ENCODE peak calls at places on chromosomes 1 and 21, in nine cellular contexts. U is mucosa of descending colon; L is GM23338; D is activated naive CD4-positive, alpha-beta T cell treated with Interleukin-2 at 50 U/mL for 16 hours; Y is NCI-H345; C is amniotic stem cell; S is T-helper 9 cell; M is stimulated activated CD8-positive, alpha-beta memory T cell treated with anti-CD3 and anti-CD28 coated beads, Interleukin-4, amount 100 ng/mL, for 1 hour; J is activated gamma-delta T cell treated with anti-CD3 and anti-CD28 coated beads, Interleukin-2, amount 50 U/mL, for 16 hours. A is an unnamed sample.

GRCh38 chr1:77047978-77048614 is 171.1 kb downstream of the PIGK start:
- DNase-seq in U (no peak), D (no peak), M (no peak), S (no peak), L (no peak), C (no peak), J (no peak), Y (no peak), A (no peak)

GRCh38 chr1:1937061-1937460 is 18.0 kb upstream of the TMEM52 start:
- DNase-seq in Y (no peak), U (no peak), D (no peak), J (no peak), C (no peak), S (no peak), L (no peak), M (no peak), A (no peak)

GRCh38 chr1:18668750-18669404 is 38.2 kb downstream of the PAX7 start:
- DNase-seq in M (no peak), U (peak), L (no peak), J (no peak), C (no peak), D (no peak), Y (no peak), S (no peak), A (no peak)

GRCh38 chr1:116125761-116126160 is 14.6 kb downstream of the MAB21L3 start:
- DNase-seq in L (no peak), Y (no peak), U (peak), C (no peak), S (no peak), J (no peak), M (no peak), D (no peak), A (no peak)

GRCh38 chr21:19844334-19844733 is 1153.9 kb upstream of the NCAM2 start:
- DNase-seq in L (no peak), S (no peak), J (no peak), Y (no peak), C (no peak), M (no peak), D (no peak), U (no peak), A (no peak)

GRCh38 chr1:166971252-166971651 is 4.1 kb downstream of the ILDR2 start:
- DNase-seq in Y (no peak), L (no peak), M (no peak), J (no peak), D (no peak), U (no peak), C (no peak), S (no peak), A (no peak)

GRCh38 chr1:109300650-109301151 is 6.1 kb downstream of the MYBPHL start:
- DNase-seq in J (no peak), U (no peak), Y (no peak), S (no peak), D (no peak), C (no peak), M (no peak), L (no peak), A (no peak)

GRCh38 chr1:187942986-187943385 is 1114.2 kb downstream of the PLA2G4A start:
- DNase-seq in S (no peak), L (peak), D (no peak), U (no peak), J (no peak), M (no peak), C (no peak), Y (no peak), A (no peak)

GRCh38 chr1:66048011-66048410 is 255.3 kb downstream of the PDE4B start:
- DNase-seq in M (no peak), D (no peak), J (no peak), S (no peak), U (no peak), Y (no peak), L (no peak), C (no peak), A (no peak)

GRCh38 chr21:44947930-44948331 is 8.1 kb downstream of the SLX9 start:
- DNase-seq in S (no peak), D (no peak), J (no peak), U (no peak), C (no peak), M (no peak), Y (no peak), L (no peak), A (peak)

GRCh38 chr1:180168786-180169640 is 14.3 kb downstream of the QSOX1 start:
- DNase-seq in L (peak), J (no peak), S (no peak), M (no peak), D (peak), U (peak), C (no peak), Y (peak), A (no peak)

GRCh38 chr1:219798283-219799030 is 129.9 kb downstream of the SLC30A10 start:
- DNase-seq in S (no peak), C (peak), Y (no peak), D (no peak), M (no peak), L (no peak), U (no peak), J (no peak), A (no peak)

GRCh38 chr1:3986686-3987218 is 86.7 kb upstream of the C1orf174 start:
- DNase-seq in D (no peak), S (no peak), L (no peak), C (no peak), U (no peak), M (no peak), J (no peak), Y (no peak), A (no peak)

GRCh38 chr1:168335500-168335899 is 54.8 kb downstream of the TBX19 start:
- DNase-seq in U (no peak), C (no peak), D (no peak), S (no peak), M (no peak), Y (no peak), L (no peak), J (no peak), A (no peak)

GRCh38 chr1:13699510-13699909 is 478 bp upstream of the PRDM2 start:
- DNase-seq in M (no peak), C (no peak), L (peak), S (no peak), Y (peak), J (no peak), D (peak), U (peak), A (no peak)

GRCh38 chr1:173095632-173096031 is 44.9 kb upstream of the TNFSF18 start:
- DNase-seq in U (no peak), S (no peak), L (no peak), C (peak), J (no peak), M (no peak), D (no peak), Y (no peak), A (no peak)

GRCh38 chr1:219466766-219467165 is 146.1 kb downstream of the ZC3H11B start:
- DNase-seq in J (no peak), U (no peak), C (no peak), D (no peak), S (no peak), L (no peak), Y (no peak), M (no peak), A (no peak)

GRCh38 chr1:15210651-15211390 is 36.2 kb upstream of the FHAD1 start:
- DNase-seq in S (no peak), M (no peak), D (no peak), J (no peak), L (no peak), C (no peak), Y (no peak), U (no peak), A (no peak)

GRCh38 chr1:117857434-117857833 is 72.0 kb downstream of the GDAP2 start:
- DNase-seq in U (no peak), D (no peak), J (no peak), S (no peak), C (no peak), Y (peak), M (no peak), L (no peak), A (no peak)

GRCh38 chr21:35611752-35612151 is 448.6 kb downstream of the SETD4 start:
- DNase-seq in S (no peak), J (no peak), U (no peak), M (no peak), D (no peak), L (no peak), Y (no peak), C (no peak), A (no peak)

GRCh38 chr1:39195166-39196111 is 9.1 kb upstream of the MACF1 start:
- DNase-seq in J (no peak), D (no peak), M (no peak), S (no peak), C (no peak), U (no peak), Y (no peak), L (no peak), A (no peak)

GRCh38 chr1:223413216-223413615 is 20.0 kb downstream of the CCDC185 start:
- DNase-seq in U (no peak), D (no peak), Y (no peak), S (no peak), L (no peak), J (no peak), C (no peak), M (no peak), A (no peak)

GRCh38 chr1:206489980-206490534 is 17.3 kb upstream of the RASSF5 start:
- DNase-seq in J (peak), M (peak), C (peak), Y (peak), U (peak), L (peak), D (peak), S (peak), A (peak)

GRCh38 chr1:224669400-224669799 is 53.3 kb downstream of the CNIH3 start:
- DNase-seq in J (no peak), S (no peak), D (no peak), L (no peak), U (no peak), C (no peak), Y (no peak), M (no peak), A (no peak)

GRCh38 chr1:28890836-28891235 is 23.5 kb upstream of the EPB41 start:
- DNase-seq in S (no peak), M (no peak), J (no peak), L (no peak), C (no peak), U (no peak), Y (no peak), D (no peak), A (no peak)

A was measured in natural killer cell treated with Interleukin-12 subunit alpha and Interleukin-12 subunit beta and Interleukin-15 and Interleukin-18, amount 100 ng/mL, for 72 hours.